ENCODE peak calls at places on chromosomes 3 and 15, in five cellular contexts. V is cardiac muscle cell, H is lower lobe of right lung, W is AG10803, L is body of pancreas. E is an unnamed sample.

GRCh38 chr3:69008980-69009379 is 4.5 kb downstream of the EOGT start:
- DNase-seq in W (peak), V (no peak), L (no peak), H (no peak), E (no peak)

GRCh38 chr3:18556001-18556408 is 130.9 kb upstream of the SATB1 start:
- DNase-seq in H (no peak), V (no peak), W (no peak), L (no peak), E (no peak)

GRCh38 chr3:127366383-127366782 is 78.5 kb upstream of the PRR20G start:
- DNase-seq in V (peak), H (no peak), L (no peak), W (no peak), E (no peak)

GRCh38 chr3:78988324-78988723 is 779.5 kb downstream of the ROBO1 start:
- DNase-seq in V (peak), L (no peak), W (peak), H (no peak), E (peak)

GRCh38 chr3:113516115-113516505 is 1.2 kb upstream of the SPICE1 start:
- DNase-seq in L (no peak), W (no peak), V (no peak), H (no peak), E (no peak)

GRCh38 chr3:196141866-196142673 is 60.2 kb upstream of the TFRC start:
- DNase-seq in H (peak), L (peak), W (no peak), V (no peak), E (no peak)

GRCh38 chr3:121431717-121432517 is 113.9 kb downstream of the POLQ start:
- DNase-seq in H (no peak), V (peak), W (peak), L (peak), E (peak)

GRCh38 chr15:74243431-74243830 is 7.3 kb downstream of the CCDC33 start:
- DNase-seq in V (no peak), L (no peak), W (no peak), H (no peak), E (no peak)

GRCh38 chr3:30162579-30162978 is 443.8 kb upstream of the TGFBR2 start:
- DNase-seq in W (peak), H (no peak), V (peak), L (no peak), E (peak)

GRCh38 chr3:197298858-197299854 is 744 bp upstream of the DLG1 start:
- DNase-seq in H (peak), W (peak), V (peak), L (peak), E (no peak)

GRCh38 chr3:188367741-188368140 is 213.8 kb downstream of the LPP start:
- DNase-seq in L (no peak), V (no peak), H (no peak), W (peak), E (no peak)

GRCh38 chr15:84949043-84949442 is 32.6 kb upstream of the PDE8A start:
- DNase-seq in V (no peak), W (peak), H (no peak), L (no peak), E (no peak)

GRCh38 chr15:99343836-99344551 is 92.7 kb downstream of the LRRC28 start:
- DNase-seq in L (no peak), H (no peak), V (peak), W (no peak), E (no peak)

GRCh38 chr3:148815316-148815715 is 12.3 kb upstream of the CPB1 start:
- DNase-seq in V (no peak), H (no peak), W (no peak), L (no peak), E (no peak)

GRCh38 chr15:80234883-80235282 is 17.1 kb downstream of the CTXND1 start:
- DNase-seq in L (peak), H (peak), W (peak), V (peak), E (peak)

GRCh38 chr3:53936347-53936746 is 44.7 kb upstream of the SELENOK start:
- DNase-seq in W (no peak), H (no peak), V (no peak), L (no peak), E (no peak)

GRCh38 chr15:85743392-85744045 is 51.2 kb downstream of the KLHL25 start:
- DNase-seq in W (no peak), V (no peak), H (no peak), L (no peak), E (no peak)

GRCh38 chr3:100184960-100185566 is 70.8 kb upstream of the FILIP1L start:
- DNase-seq in L (no peak), H (no peak), V (no peak), W (peak), E (peak)

GRCh38 chr3:168024537-168024941 is 71.2 kb downstream of the GOLIM4 start:
- DNase-seq in W (peak), V (peak), L (peak), H (no peak), E (peak)

GRCh38 chr3:26712211-26713026 is 89.8 kb downstream of the LRRC3B start:
- DNase-seq in H (no peak), V (peak), W (no peak), L (peak), E (peak)

GRCh38 chr3:112096176-112096575 is 10.0 kb downstream of the C3orf52 start:
- DNase-seq in V (no peak), W (no peak), L (no peak), H (no peak), E (peak)

GRCh38 chr3:39216176-39216790 is 23.9 kb upstream of the XIRP1 start:
- DNase-seq in H (no peak), W (no peak), L (peak), V (no peak), E (no peak)

GRCh38 chr3:60755094-60755493 is 496.2 kb downstream of the FHIT start:
- DNase-seq in W (no peak), L (no peak), V (no peak), H (no peak), E (no peak)

GRCh38 chr15:45376967-45377629 is 1.2 kb downstream of the GATM start:
- DNase-seq in W (no peak), L (no peak), V (no peak), H (no peak), E (no peak)

GRCh38 chr15:84715442-84716035 is 400 bp downstream of the SEC11A start:
- DNase-seq in L (peak), W (peak), H (no peak), V (peak), E (peak)

GRCh38 chr3:44584646-44585501 is at the start of gene ZNF660:
- DNase-seq in W (peak), V (peak), H (peak), L (peak), E (peak)

GRCh38 chr3:65963787-65964707 is 74.7 kb downstream of the MAGI1 start:
- DNase-seq in W (peak), L (no peak), H (no peak), V (peak), E (peak)

GRCh38 chr3:184358921-184359350 is 2.5 kb downstream of the CLCN2 start:
- DNase-seq in H (no peak), W (no peak), L (no peak), V (no peak), E (no peak)

GRCh38 chr3:120470870-120471269 is 20.1 kb upstream of the FSTL1 start:
- DNase-seq in H (no peak), V (no peak), L (no peak), W (peak), E (no peak)

GRCh38 chr3:103904991-103905390 is 1461.7 kb upstream of the ALCAM start:
- DNase-seq in V (no peak), H (no peak), W (no peak), L (no peak), E (no peak)

GRCh38 chr15:62928996-62929350 is 113.6 kb upstream of the TPM1 start:
- DNase-seq in H (no peak), W (no peak), V (no peak), L (no peak), E (peak)

GRCh38 chr3:114509756-114510155 is 215.9 kb downstream of the TIGIT start:
- DNase-seq in L (no peak), W (no peak), V (no peak), H (no peak), E (no peak)

DNA sequence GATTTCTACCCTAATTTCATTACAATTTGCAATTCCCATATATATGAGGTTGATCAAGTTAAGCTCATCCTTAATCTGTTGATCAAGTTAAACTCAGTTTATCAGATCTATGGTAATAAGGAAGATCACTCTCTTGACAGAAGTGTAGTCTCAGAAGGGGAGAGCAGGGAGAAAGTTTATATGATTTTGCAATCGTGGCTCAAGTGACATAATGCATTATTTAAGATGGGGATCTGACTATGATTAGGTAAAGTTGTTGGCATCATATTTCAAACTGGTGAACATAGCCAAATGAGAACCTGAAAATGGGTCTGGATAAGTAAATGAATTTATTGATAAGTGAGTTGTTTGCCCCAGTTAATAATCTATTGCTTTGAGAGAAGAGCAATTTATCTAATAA is 995.3 kb downstream of the OTOL1 start:
- DNase-seq in V (peak), L (no peak), H (no peak), W (peak), E (peak)
- H3K4me3 ChIP-seq in V (no peak), L (no peak), H (no peak), W (no peak), E (no peak)

GRCh38 chr15:66007663-66008262 is 138.5 kb downstream of the RAB11A start:
- DNase-seq in V (no peak), L (no peak), W (no peak), H (no peak), E (no peak)
- TF ChIP-seq CTCF in V (no peak), L (no peak), W (no peak), H (no peak), E (no peak)

DNA sequence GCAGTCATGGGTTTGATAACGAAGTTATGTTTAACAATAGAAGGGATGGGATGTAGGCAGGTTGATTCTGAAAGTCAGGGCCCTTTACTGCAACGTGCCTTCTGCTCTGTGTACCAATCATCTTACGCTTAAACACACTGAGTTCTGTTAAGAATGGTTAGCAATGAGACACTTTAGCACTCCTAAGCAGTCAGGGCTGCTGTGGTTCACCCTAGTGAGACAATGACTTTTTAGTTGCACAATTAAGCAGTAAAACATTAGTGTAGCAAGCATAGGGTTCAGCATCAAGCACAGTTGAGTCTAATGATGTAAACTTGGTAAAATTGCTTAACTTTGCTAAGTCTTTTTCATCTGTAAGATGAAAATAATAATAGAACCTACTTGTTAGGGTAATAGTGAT is 484.3 kb upstream of the THBS1 start:
- DNase-seq in V (no peak), H (no peak), W (peak), L (no peak), E (peak)
- H3K4me3 ChIP-seq in V (no peak), H (no peak), W (no peak), L (no peak), E (no peak)

DNA sequence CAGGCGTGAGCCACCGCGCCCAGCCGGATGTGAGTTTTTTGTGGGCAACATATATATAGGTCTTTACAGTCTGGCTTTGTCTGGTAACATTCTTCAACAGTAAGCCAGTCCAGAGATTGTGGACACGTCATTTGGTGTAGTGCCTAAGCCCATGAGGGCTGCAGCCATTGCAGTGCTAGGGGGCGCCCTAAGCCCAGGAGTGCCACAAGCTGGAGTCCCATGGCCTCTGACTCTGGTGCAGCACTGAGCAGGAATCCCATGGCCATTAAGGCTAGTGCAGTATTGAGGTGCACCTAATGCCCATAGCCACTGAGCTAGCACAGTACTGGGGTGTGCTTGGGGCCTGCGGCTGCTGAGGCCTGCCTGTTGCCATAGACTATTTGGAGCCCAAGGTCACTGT is 136.4 kb upstream of the NDN start:
- DNase-seq in V (no peak), H (no peak), W (no peak), L (no peak), E (no peak)
- TF ChIP-seq CTCF in V (no peak), H (no peak), W (no peak), L (no peak), E (no peak)

DNA sequence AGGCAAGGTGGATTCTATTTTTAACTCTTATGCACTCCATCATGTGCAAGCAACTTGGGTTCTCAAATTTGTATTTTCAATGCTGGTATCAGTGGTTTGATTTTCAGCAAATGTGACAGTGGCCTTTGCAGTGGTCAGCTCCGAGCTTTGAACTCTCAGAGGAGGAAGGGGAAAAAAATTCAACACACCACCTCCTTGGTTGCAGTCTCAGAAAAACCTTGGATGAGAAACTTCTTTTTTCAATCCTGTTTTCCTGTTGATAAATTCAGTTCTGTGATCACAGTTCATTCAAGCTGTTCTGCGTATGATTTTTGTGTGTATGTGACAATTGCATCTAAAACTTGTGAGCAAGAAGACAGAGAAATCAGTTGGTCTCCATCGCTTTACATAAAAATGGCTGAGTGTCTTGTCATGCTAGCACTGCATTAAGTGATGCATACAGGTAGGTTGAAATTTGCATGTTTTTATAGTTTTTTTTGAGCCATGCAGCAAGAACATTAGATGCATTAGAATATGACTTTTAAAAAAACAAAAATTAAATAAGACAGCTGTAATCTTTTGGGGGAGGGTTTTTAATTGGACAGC is 19.2 kb downstream of the ZBTB38 start:
- DNase-seq in W (no peak), L (no peak), H (no peak), V (no peak), E (no peak)
- H3K4me3 ChIP-seq in W (peak), L (no peak), H (peak), V (no peak), E (no peak)

GRCh38 chr3:129596194-129597086 is 10.0 kb downstream of the PLXND1 start:
- DNase-seq in V (peak), L (peak), W (peak), H (peak), E (peak)
- TF ChIP-seq CTCF in V (no peak), L (no peak), W (peak), H (peak), E (no peak)

E was measured in fibroblast of villous mesenchyme.